ENCODE peak calls at places on chromosome 16, in ten cellular contexts. I is nephron progenitor cell, W is HS-27A, J is BE2C, E is H4, N is HEK293T, G is fibroblast of lung, D is KBM-7, F is heart left ventricle, C is EL. K is an unnamed sample.

GRCh38 chr16:57611184-57611583 is 17.2 kb upstream of the ADGRG1 start:
- DNase-seq in E (no peak), I (no peak), J (no peak), F (no peak), W (no peak), D (no peak), N (no peak), C (peak), G (peak), K (peak)

GRCh38 chr16:58556678-58557077 is 41.4 kb downstream of the SETD6 start:
- DNase-seq in I (no peak), F (no peak), J (no peak), E (no peak), W (no peak), C (peak), D (no peak), N (no peak), G (peak), K (no peak)

GRCh38 chr16:47779201-47780016 is 318.3 kb downstream of the PHKB start:
- DNase-seq in F (no peak), W (no peak), I (no peak), C (peak), D (peak), G (peak), J (peak), N (no peak), E (peak), K (peak)

GRCh38 chr16:1197237-1197866 is 27.7 kb downstream of the TPSG1 start:
- DNase-seq in W (no peak), J (no peak), C (no peak), D (no peak), N (no peak), G (no peak), F (no peak), I (no peak), E (no peak), K (no peak)

GRCh38 chr16:66619036-66619435 is 14.5 kb downstream of the CMTM3 start:
- DNase-seq in C (peak), I (no peak), N (no peak), W (peak), E (no peak), J (no peak), F (no peak), D (no peak), G (peak), K (no peak)

GRCh38 chr16:49513040-49513439 is 139.4 kb downstream of the C16orf78 start:
- DNase-seq in G (peak), W (no peak), C (no peak), I (no peak), N (peak), F (no peak), E (no peak), D (peak), J (peak), K (no peak)

GRCh38 chr16:14483819-14484385 is 146.2 kb downstream of the PARN start:
- DNase-seq in W (no peak), I (no peak), F (no peak), C (no peak), E (no peak), D (no peak), G (no peak), N (no peak), J (no peak), K (no peak)

GRCh38 chr16:28596115-28596630 is 677 bp downstream of the SULT1A2 start:
- DNase-seq in W (no peak), E (no peak), C (no peak), N (no peak), D (no peak), G (no peak), F (no peak), J (no peak), I (no peak), K (no peak)

GRCh38 chr16:58025351-58026138 is at the start of gene MMP15:
- DNase-seq in F (peak), G (peak), C (peak), J (peak), N (peak), D (peak), W (no peak), I (peak), E (no peak), K (peak)

K was measured in SJSA1.